ENCODE peak calls at places on chromosomes 3 and 15, in seven cellular contexts. W is transverse colon, O is breast epithelium, B is stomach, E is GM23338, G is HCT116, U is HL-60. R is an unnamed sample.

GRCh38 chr15:66154581-66154980 is 99.0 kb downstream of the MEGF11 start:
- DNase-seq in E (no peak), O (no peak), B (no peak), G (no peak), U (no peak), W (no peak), R (no peak)

GRCh38 chr3:58497074-58497473 is 5.2 kb downstream of the KCTD6 start:
- DNase-seq in W (no peak), E (peak), U (no peak), B (no peak), G (no peak), O (no peak), R (no peak)

GRCh38 chr15:40957581-40958051 is 4.3 kb downstream of the CHAC1 start:
- DNase-seq in B (peak), G (no peak), W (peak), E (no peak), U (no peak), O (peak), R (peak)

GRCh38 chr3:193851941-193852674 is 259.1 kb downstream of the OPA1 start:
- DNase-seq in B (peak), G (no peak), O (no peak), E (peak), W (no peak), U (no peak), R (peak)

GRCh38 chr3:139537325-139537724 is 2.2 kb downstream of the RBP1 start:
- DNase-seq in E (no peak), O (no peak), G (peak), W (no peak), U (no peak), B (no peak), R (no peak)

GRCh38 chr3:170536712-170537111 is 49.2 kb downstream of the SLC7A14 start:
- DNase-seq in E (no peak), W (no peak), O (no peak), B (no peak), U (no peak), G (no peak), R (no peak)

GRCh38 chr3:79039192-79039591 is 728.6 kb downstream of the ROBO1 start:
- DNase-seq in W (no peak), B (no peak), O (no peak), E (no peak), U (no peak), G (no peak), R (no peak)

GRCh38 chr3:23659274-23659673 is 146.5 kb upstream of the UBE2E1 start:
- DNase-seq in B (no peak), U (peak), G (no peak), E (no peak), O (no peak), W (no peak), R (no peak)

GRCh38 chr3:179801263-179801662 is 148.4 kb downstream of the USP13 start:
- DNase-seq in B (no peak), O (no peak), U (peak), G (no peak), E (no peak), W (no peak), R (no peak)

GRCh38 chr3:81249540-81250029 is 511.9 kb downstream of the GBE1 start:
- DNase-seq in E (peak), W (no peak), B (no peak), O (no peak), G (no peak), U (no peak), R (no peak)

GRCh38 chr15:92083190-92083589 is 229.7 kb downstream of the SLCO3A1 start:
- DNase-seq in U (no peak), G (no peak), E (no peak), O (no peak), W (no peak), B (no peak), R (no peak)

GRCh38 chr3:124850212-124850611 is 37.0 kb downstream of the ITGB5 start:
- DNase-seq in W (no peak), U (no peak), B (no peak), G (no peak), E (no peak), O (no peak), R (no peak)

GRCh38 chr15:71337197-71337845 is 222.1 kb downstream of the THSD4 start:
- DNase-seq in O (peak), U (no peak), E (peak), W (no peak), G (peak), B (no peak), R (peak)
- TF ChIP-seq POLR2AphosphoS5 in O (no peak), U (no peak), E (no peak), W (no peak), G (no peak), B (peak), R (peak)

DNA sequence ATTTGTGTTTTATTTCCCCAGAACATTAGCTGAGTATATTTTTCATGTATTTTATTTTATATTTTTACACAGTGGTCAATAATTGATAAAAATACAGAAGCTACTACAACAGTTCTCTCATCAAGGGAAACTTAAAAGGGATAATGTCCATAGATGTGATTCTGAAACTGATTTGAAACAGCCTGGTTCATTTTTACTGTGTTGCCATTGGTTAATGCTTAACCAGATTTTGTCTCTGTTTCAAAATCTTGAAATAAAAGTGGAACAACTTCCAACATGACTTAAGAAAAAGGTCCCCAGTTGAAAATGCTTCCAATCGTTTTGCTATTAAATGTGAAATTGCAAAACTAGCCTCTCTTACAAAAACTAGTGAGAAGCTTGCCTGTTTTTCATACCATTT is 240.6 kb downstream of the LPP start:
- DNase-seq in G (no peak), U (no peak), O (no peak), E (no peak), B (no peak), W (no peak), R (no peak)
- TF ChIP-seq CTCF in G (no peak), U (no peak), O (no peak), E (no peak), B (no peak), W (no peak), R (no peak)

DNA sequence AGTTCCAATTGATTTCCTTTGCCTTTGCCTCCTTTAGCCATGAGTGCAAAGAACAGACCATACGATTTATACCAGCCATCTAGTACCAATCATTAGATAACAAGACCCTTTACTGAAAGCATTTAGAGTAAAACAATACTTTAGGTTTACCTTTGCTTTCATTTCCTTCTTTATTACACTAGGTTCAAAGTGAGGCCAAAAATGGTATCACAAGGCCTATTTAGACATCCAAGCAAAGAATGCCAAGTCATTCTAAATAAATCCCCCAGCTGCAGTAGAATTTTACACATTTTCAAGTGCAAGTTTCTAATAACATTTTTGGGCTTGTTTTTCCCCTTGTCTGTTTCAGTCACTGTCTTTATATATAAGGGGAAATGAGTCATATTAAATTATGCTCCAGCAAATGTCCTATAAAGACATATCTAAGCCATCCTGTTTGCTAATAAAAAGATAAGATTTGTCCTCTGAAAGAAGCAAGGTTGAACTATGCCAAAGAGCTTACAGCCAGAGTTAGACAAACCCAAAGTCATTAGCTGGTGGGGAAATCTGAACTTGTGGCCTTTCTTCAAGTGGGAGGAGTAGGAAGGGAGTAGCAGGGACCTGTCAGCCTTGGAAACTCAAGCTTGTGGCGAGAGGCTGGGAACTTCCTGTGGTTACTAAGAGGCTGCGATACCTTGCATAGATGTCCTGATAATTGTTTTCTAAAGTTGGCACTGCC is 232.7 kb downstream of the MECOM start:
- DNase-seq in E (no peak), G (no peak), U (no peak), W (no peak), B (peak), O (no peak), R (peak)
- TF ChIP-seq POLR2AphosphoS5 in E (no peak), G (no peak), U (no peak), W (no peak), B (peak), O (no peak), R (peak)

DNA sequence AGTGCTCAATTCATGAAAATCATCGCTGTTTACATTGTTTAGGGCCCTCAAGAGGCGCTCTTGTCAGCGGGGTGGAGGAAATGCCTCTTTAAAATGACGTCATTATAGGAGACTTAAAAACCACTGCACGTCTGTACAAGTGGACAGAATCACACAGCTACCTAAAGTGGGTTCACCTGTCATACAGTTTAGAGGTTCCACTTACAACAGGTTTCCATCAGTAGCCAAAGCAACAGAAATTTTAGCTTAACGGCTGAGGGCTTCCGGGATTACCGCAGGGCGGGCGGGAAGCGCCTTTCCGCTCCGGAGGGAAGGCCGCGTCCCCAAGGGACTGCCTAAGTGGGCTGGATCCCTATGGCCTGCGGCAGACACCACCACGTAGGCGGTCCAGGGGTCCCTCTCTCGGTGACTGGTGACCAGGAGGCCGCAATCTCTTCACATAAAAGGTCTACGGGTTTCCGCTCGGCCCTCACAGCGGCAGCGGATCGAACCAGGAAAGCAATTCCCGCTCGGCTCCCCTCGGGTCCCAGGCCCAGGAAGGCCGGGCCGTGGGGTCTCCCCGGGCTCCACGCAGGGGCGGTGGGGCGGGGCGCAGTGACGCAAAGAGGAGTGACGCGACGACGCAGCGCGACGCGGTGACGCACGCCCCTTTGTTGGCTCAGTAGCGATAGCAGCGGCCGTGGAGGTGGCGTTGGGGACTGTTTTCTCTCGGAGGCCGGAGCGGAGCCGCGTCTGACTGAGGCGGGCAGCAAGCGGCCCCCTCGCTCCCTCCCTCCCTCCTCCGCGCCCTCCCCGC is at the start of gene ARIH1:
- DNase-seq in B (peak), O (peak), U (peak), E (peak), G (peak), W (peak), R (peak)
- TF ChIP-seq CTCF in B (no peak), O (no peak), U (peak), E (no peak), G (peak), W (peak), R (no peak)

DNA sequence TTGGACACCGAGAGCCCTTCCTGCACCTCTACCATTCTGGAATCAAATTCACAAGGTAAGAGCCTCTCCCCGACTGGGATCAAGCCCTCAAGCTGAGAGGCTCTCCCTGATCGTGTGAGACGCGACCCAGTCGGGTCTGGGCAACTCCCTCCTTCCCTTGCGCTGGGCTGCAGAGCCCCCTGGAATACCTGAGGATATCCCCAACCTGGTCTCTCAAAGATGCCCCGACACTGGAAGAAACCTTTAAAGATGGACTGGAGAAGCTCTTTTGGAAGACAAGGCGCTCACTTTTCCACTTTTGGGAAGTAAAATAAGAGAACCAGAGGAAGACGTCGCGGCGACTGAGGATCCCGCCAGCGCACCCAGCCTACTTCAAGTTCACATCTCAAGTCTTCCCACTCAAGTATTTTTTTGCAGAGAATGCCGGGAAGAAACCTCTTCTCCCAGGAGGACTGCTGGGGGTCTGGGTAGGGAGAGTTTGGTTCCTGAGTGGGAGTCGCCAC is 33.8 kb downstream of the ZIC4 start:
- DNase-seq in O (no peak), W (no peak), U (no peak), G (no peak), B (no peak), E (no peak), R (no peak)
- TF ChIP-seq POLR2AphosphoS5 in O (no peak), W (no peak), U (no peak), G (no peak), B (no peak), E (no peak), R (no peak)

DNA sequence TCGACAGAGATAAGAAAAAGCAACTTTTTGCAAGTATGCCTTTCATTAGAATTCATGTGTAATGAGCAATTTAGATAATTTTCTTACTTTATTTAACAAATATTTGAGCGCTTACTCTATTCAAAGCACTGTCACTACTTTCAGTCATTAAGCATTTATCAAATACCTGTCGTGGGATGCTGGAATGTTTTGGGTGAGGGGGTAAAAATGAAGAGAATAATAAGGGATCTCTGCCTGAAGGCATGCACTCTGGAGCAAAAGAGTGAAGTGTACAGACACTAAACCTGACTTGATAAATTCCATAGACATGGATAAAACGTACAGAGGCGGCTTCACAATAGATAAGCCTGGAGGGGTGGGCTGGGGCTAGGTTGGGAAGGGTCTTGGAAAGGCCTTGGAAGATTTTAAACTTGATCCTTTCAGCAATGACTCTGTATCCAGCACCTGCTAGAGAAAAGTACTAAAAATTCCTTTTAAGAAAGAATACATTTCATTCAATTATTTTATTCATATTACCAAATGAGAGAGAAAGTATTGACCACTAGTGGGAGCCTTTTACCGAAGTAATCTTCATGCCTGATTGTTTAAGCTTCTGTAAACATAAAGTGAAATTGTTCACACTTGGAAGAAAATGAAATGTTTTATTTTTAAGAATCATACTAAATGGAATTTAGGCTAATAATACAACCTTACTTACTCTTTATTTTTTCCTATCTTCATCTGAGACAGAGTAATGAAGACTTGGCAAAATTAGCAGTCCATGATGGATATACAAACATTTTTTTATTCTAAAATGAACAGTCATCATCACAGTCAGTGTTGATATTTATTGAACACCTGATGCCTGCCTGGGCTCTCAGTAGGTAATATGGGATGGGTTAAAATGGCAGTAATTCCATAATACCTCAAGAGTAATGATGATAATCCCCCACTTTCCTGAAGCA is 113.2 kb downstream of the PPP2R3A start:
- DNase-seq in B (no peak), O (no peak), W (no peak), E (peak), G (no peak), U (no peak), R (no peak)
- TF ChIP-seq CTCF in B (peak), O (peak), W (peak), E (peak), G (peak), U (peak), R (peak)

R was measured in prostate gland.